ENCODE peak calls at places on chromosomes 13 and 19, in ten cellular contexts. One of them, this sample, is unnamed.

GRCh38 chr13:44668707-44669106 is 92.6 kb upstream of the TSC22D1 start:
- DNase-seq in fibroblast of pulmonary artery: no peak
- DNase-seq in stimulated activated CD8-positive, alpha-beta memory T cell treated with anti-CD3 and anti-CD28 coated beads, Interleukin-12 subunit alpha, Interleukin-12 subunit beta, amount 100 ng/mL, for 4 hours: no peak
- DNase-seq in activated CD4-positive, CD25-positive, alpha-beta regulatory T cell: no peak
- DNase-seq in anterior cingulate cortex: no peak
- DNase-seq in activated CD4-positive, alpha-beta memory T cell treated with anti-CD3 and anti-CD28 coated beads, Interleukin-2, amount 10 ng/mL, durations not matched to agents 7 days and 5 days: no peak
- DNase-seq in mammary epithelial cell: no peak
- DNase-seq in breast epithelium: no peak
- DNase-seq in stimulated activated CD4-positive, alpha-beta T cell treated with anti-CD3 and anti-CD28 coated beads, Interleukin-12 subunit alpha, Interleukin-12 subunit beta, amount 100 ng/mL, for 4 hours: no peak
- DNase-seq in esophagus squamous epithelium: no peak
- DNase-seq in this sample: peak

GRCh38 chr19:14146789-14147216 is 10.4 kb upstream of the ASF1B start:
- DNase-seq in anterior cingulate cortex: no peak
- DNase-seq in mammary epithelial cell: peak
- DNase-seq in activated CD4-positive, alpha-beta memory T cell treated with anti-CD3 and anti-CD28 coated beads, Interleukin-2, amount 10 ng/mL, durations not matched to agents 7 days and 5 days: no peak
- DNase-seq in activated CD4-positive, CD25-positive, alpha-beta regulatory T cell: no peak
- DNase-seq in stimulated activated CD8-positive, alpha-beta memory T cell treated with anti-CD3 and anti-CD28 coated beads, Interleukin-12 subunit alpha, Interleukin-12 subunit beta, amount 100 ng/mL, for 4 hours: no peak
- DNase-seq in stimulated activated CD4-positive, alpha-beta T cell treated with anti-CD3 and anti-CD28 coated beads, Interleukin-12 subunit alpha, Interleukin-12 subunit beta, amount 100 ng/mL, for 4 hours: no peak
- DNase-seq in breast epithelium: peak
- DNase-seq in fibroblast of pulmonary artery: peak
- DNase-seq in esophagus squamous epithelium: no peak
- DNase-seq in this sample: peak

GRCh38 chr13:103187621-103188020 is 121.4 kb upstream of the SLC10A2 start:
- DNase-seq in stimulated activated CD4-positive, alpha-beta T cell treated with anti-CD3 and anti-CD28 coated beads, Interleukin-12 subunit alpha, Interleukin-12 subunit beta, amount 100 ng/mL, for 4 hours: no peak
- DNase-seq in activated CD4-positive, CD25-positive, alpha-beta regulatory T cell: no peak
- DNase-seq in anterior cingulate cortex: no peak
- DNase-seq in breast epithelium: no peak
- DNase-seq in mammary epithelial cell: no peak
- DNase-seq in stimulated activated CD8-positive, alpha-beta memory T cell treated with anti-CD3 and anti-CD28 coated beads, Interleukin-12 subunit alpha, Interleukin-12 subunit beta, amount 100 ng/mL, for 4 hours: no peak
- DNase-seq in fibroblast of pulmonary artery: no peak
- DNase-seq in esophagus squamous epithelium: no peak
- DNase-seq in activated CD4-positive, alpha-beta memory T cell treated with anti-CD3 and anti-CD28 coated beads, Interleukin-2, amount 10 ng/mL, durations not matched to agents 7 days and 5 days: no peak
- DNase-seq in this sample: no peak

GRCh38 chr13:68696907-68697306 is 1410.7 kb upstream of the ATXN8OS start:
- DNase-seq in mammary epithelial cell: no peak
- DNase-seq in stimulated activated CD4-positive, alpha-beta T cell treated with anti-CD3 and anti-CD28 coated beads, Interleukin-12 subunit alpha, Interleukin-12 subunit beta, amount 100 ng/mL, for 4 hours: no peak
- DNase-seq in activated CD4-positive, alpha-beta memory T cell treated with anti-CD3 and anti-CD28 coated beads, Interleukin-2, amount 10 ng/mL, durations not matched to agents 7 days and 5 days: no peak
- DNase-seq in fibroblast of pulmonary artery: no peak
- DNase-seq in anterior cingulate cortex: no peak
- DNase-seq in breast epithelium: no peak
- DNase-seq in stimulated activated CD8-positive, alpha-beta memory T cell treated with anti-CD3 and anti-CD28 coated beads, Interleukin-12 subunit alpha, Interleukin-12 subunit beta, amount 100 ng/mL, for 4 hours: no peak
- DNase-seq in activated CD4-positive, CD25-positive, alpha-beta regulatory T cell: no peak
- DNase-seq in esophagus squamous epithelium: no peak
- DNase-seq in this sample: no peak

GRCh38 chr13:40506592-40507446 is 159.6 kb downstream of the FOXO1 start:
- DNase-seq in breast epithelium: no peak
- DNase-seq in stimulated activated CD8-positive, alpha-beta memory T cell treated with anti-CD3 and anti-CD28 coated beads, Interleukin-12 subunit alpha, Interleukin-12 subunit beta, amount 100 ng/mL, for 4 hours: no peak
- DNase-seq in anterior cingulate cortex: no peak
- DNase-seq in stimulated activated CD4-positive, alpha-beta T cell treated with anti-CD3 and anti-CD28 coated beads, Interleukin-12 subunit alpha, Interleukin-12 subunit beta, amount 100 ng/mL, for 4 hours: no peak
- DNase-seq in esophagus squamous epithelium: no peak
- DNase-seq in activated CD4-positive, alpha-beta memory T cell treated with anti-CD3 and anti-CD28 coated beads, Interleukin-2, amount 10 ng/mL, durations not matched to agents 7 days and 5 days: no peak
- DNase-seq in activated CD4-positive, CD25-positive, alpha-beta regulatory T cell: no peak
- DNase-seq in mammary epithelial cell: no peak
- DNase-seq in fibroblast of pulmonary artery: no peak
- DNase-seq in this sample: no peak

GRCh38 chr13:114225610-114226009 is 9.1 kb upstream of the CDC16 start:
- DNase-seq in stimulated activated CD4-positive, alpha-beta T cell treated with anti-CD3 and anti-CD28 coated beads, Interleukin-12 subunit alpha, Interleukin-12 subunit beta, amount 100 ng/mL, for 4 hours: peak
- DNase-seq in breast epithelium: no peak
- DNase-seq in anterior cingulate cortex: no peak
- DNase-seq in activated CD4-positive, CD25-positive, alpha-beta regulatory T cell: no peak
- DNase-seq in activated CD4-positive, alpha-beta memory T cell treated with anti-CD3 and anti-CD28 coated beads, Interleukin-2, amount 10 ng/mL, durations not matched to agents 7 days and 5 days: no peak
- DNase-seq in mammary epithelial cell: no peak
- DNase-seq in fibroblast of pulmonary artery: no peak
- DNase-seq in stimulated activated CD8-positive, alpha-beta memory T cell treated with anti-CD3 and anti-CD28 coated beads, Interleukin-12 subunit alpha, Interleukin-12 subunit beta, amount 100 ng/mL, for 4 hours: no peak
- DNase-seq in esophagus squamous epithelium: no peak
- DNase-seq in this sample: no peak

GRCh38 chr13:77696006-77696862 is 1.3 kb upstream of the SLAIN1 start:
- DNase-seq in stimulated activated CD8-positive, alpha-beta memory T cell treated with anti-CD3 and anti-CD28 coated beads, Interleukin-12 subunit alpha, Interleukin-12 subunit beta, amount 100 ng/mL, for 4 hours: no peak
- DNase-seq in activated CD4-positive, CD25-positive, alpha-beta regulatory T cell: no peak
- DNase-seq in anterior cingulate cortex: no peak
- DNase-seq in stimulated activated CD4-positive, alpha-beta T cell treated with anti-CD3 and anti-CD28 coated beads, Interleukin-12 subunit alpha, Interleukin-12 subunit beta, amount 100 ng/mL, for 4 hours: no peak
- DNase-seq in esophagus squamous epithelium: no peak
- DNase-seq in mammary epithelial cell: no peak
- DNase-seq in breast epithelium: no peak
- DNase-seq in fibroblast of pulmonary artery: no peak
- DNase-seq in activated CD4-positive, alpha-beta memory T cell treated with anti-CD3 and anti-CD28 coated beads, Interleukin-2, amount 10 ng/mL, durations not matched to agents 7 days and 5 days: no peak
- DNase-seq in this sample: no peak

GRCh38 chr19:1730157-1730556 is 23.1 kb upstream of the ONECUT3 start:
- DNase-seq in stimulated activated CD4-positive, alpha-beta T cell treated with anti-CD3 and anti-CD28 coated beads, Interleukin-12 subunit alpha, Interleukin-12 subunit beta, amount 100 ng/mL, for 4 hours: no peak
- DNase-seq in stimulated activated CD8-positive, alpha-beta memory T cell treated with anti-CD3 and anti-CD28 coated beads, Interleukin-12 subunit alpha, Interleukin-12 subunit beta, amount 100 ng/mL, for 4 hours: no peak
- DNase-seq in activated CD4-positive, CD25-positive, alpha-beta regulatory T cell: no peak
- DNase-seq in fibroblast of pulmonary artery: no peak
- DNase-seq in mammary epithelial cell: no peak
- DNase-seq in anterior cingulate cortex: no peak
- DNase-seq in breast epithelium: no peak
- DNase-seq in esophagus squamous epithelium: no peak
- DNase-seq in activated CD4-positive, alpha-beta memory T cell treated with anti-CD3 and anti-CD28 coated beads, Interleukin-2, amount 10 ng/mL, durations not matched to agents 7 days and 5 days: no peak
- DNase-seq in this sample: no peak

GRCh38 chr13:28754698-28755545 is 36.2 kb upstream of the SLC46A3 start:
- DNase-seq in fibroblast of pulmonary artery: peak
- DNase-seq in stimulated activated CD4-positive, alpha-beta T cell treated with anti-CD3 and anti-CD28 coated beads, Interleukin-12 subunit alpha, Interleukin-12 subunit beta, amount 100 ng/mL, for 4 hours: no peak
- DNase-seq in mammary epithelial cell: no peak
- DNase-seq in activated CD4-positive, CD25-positive, alpha-beta regulatory T cell: no peak
- DNase-seq in breast epithelium: no peak
- DNase-seq in anterior cingulate cortex: no peak
- DNase-seq in stimulated activated CD8-positive, alpha-beta memory T cell treated with anti-CD3 and anti-CD28 coated beads, Interleukin-12 subunit alpha, Interleukin-12 subunit beta, amount 100 ng/mL, for 4 hours: no peak
- DNase-seq in activated CD4-positive, alpha-beta memory T cell treated with anti-CD3 and anti-CD28 coated beads, Interleukin-2, amount 10 ng/mL, durations not matched to agents 7 days and 5 days: peak
- DNase-seq in esophagus squamous epithelium: no peak
- DNase-seq in this sample: no peak

GRCh38 chr13:98050041-98050466 is 92.8 kb upstream of the FARP1 start:
- DNase-seq in mammary epithelial cell: peak
- DNase-seq in stimulated activated CD4-positive, alpha-beta T cell treated with anti-CD3 and anti-CD28 coated beads, Interleukin-12 subunit alpha, Interleukin-12 subunit beta, amount 100 ng/mL, for 4 hours: no peak
- DNase-seq in activated CD4-positive, alpha-beta memory T cell treated with anti-CD3 and anti-CD28 coated beads, Interleukin-2, amount 10 ng/mL, durations not matched to agents 7 days and 5 days: no peak
- DNase-seq in stimulated activated CD8-positive, alpha-beta memory T cell treated with anti-CD3 and anti-CD28 coated beads, Interleukin-12 subunit alpha, Interleukin-12 subunit beta, amount 100 ng/mL, for 4 hours: no peak
- DNase-seq in activated CD4-positive, CD25-positive, alpha-beta regulatory T cell: no peak
- DNase-seq in fibroblast of pulmonary artery: peak
- DNase-seq in breast epithelium: no peak
- DNase-seq in anterior cingulate cortex: no peak
- DNase-seq in esophagus squamous epithelium: no peak
- DNase-seq in this sample: no peak

This sample was measured in astrocyte.